ENCODE peak calls at places on chromosomes 2 and 18, in five cellular contexts. One of them, this sample, is unnamed.

GRCh38 chr18:13641551-13642439 is 84.6 kb downstream of the FAM210A start:
- DNase-seq in CD8-positive, alpha-beta memory T cell: no peak
- DNase-seq in tibial artery: no peak
- DNase-seq in GM23248: no peak
- DNase-seq in stomach: no peak
- DNase-seq in this sample: no peak

GRCh38 chr2:61536723-61537581 is 1.2 kb downstream of the XPO1 start:
- DNase-seq in CD8-positive, alpha-beta memory T cell: peak; percentile 85
- DNase-seq in tibial artery: peak; percentile 94
- DNase-seq in GM23248: peak; percentile 96
- DNase-seq in stomach: peak; percentile 84
- DNase-seq in this sample: peak; percentile 84

GRCh38 chr2:46669996-46670793 is 190.8 kb downstream of the TMEM247 start:
- DNase-seq in CD8-positive, alpha-beta memory T cell: no peak
- DNase-seq in tibial artery: no peak
- DNase-seq in GM23248: peak; percentile 78
- DNase-seq in stomach: no peak
- DNase-seq in this sample: no peak

GRCh38 chr2:61537590-61538178 is 472 bp downstream of the XPO1 start:
- DNase-seq in CD8-positive, alpha-beta memory T cell: no peak
- DNase-seq in tibial artery: no peak
- DNase-seq in GM23248: peak; percentile 50
- DNase-seq in stomach: no peak
- DNase-seq in this sample: no peak

GRCh38 chr2:27807476-27807875 is 36.0 kb downstream of the MRPL33 start:
- DNase-seq in CD8-positive, alpha-beta memory T cell: no peak
- DNase-seq in tibial artery: no peak
- DNase-seq in GM23248: peak; percentile 49
- DNase-seq in stomach: peak; percentile 51
- DNase-seq in this sample: peak; percentile 46

GRCh38 chr2:46970334-46971288 is 55.0 kb upstream of the MCFD2 start:
- DNase-seq in CD8-positive, alpha-beta memory T cell: no peak
- DNase-seq in tibial artery: peak; percentile 91
- DNase-seq in GM23248: peak; percentile 70
- DNase-seq in stomach: peak; percentile 79
- DNase-seq in this sample: peak; percentile 75

GRCh38 chr2:210577263-210578071 is 21.1 kb downstream of the CPS1 start:
- DNase-seq in CD8-positive, alpha-beta memory T cell: peak; percentile 8
- DNase-seq in tibial artery: no peak
- DNase-seq in GM23248: peak; percentile 70
- DNase-seq in stomach: no peak
- DNase-seq in this sample: no peak

GRCh38 chr2:147546109-147546508 is 298.7 kb upstream of the ACVR2A start:
- DNase-seq in CD8-positive, alpha-beta memory T cell: no peak
- DNase-seq in tibial artery: no peak
- DNase-seq in GM23248: no peak
- DNase-seq in stomach: no peak
- DNase-seq in this sample: no peak

GRCh38 chr2:180222642-180223041 is 215.5 kb upstream of the CWC22 start:
- DNase-seq in CD8-positive, alpha-beta memory T cell: no peak
- DNase-seq in tibial artery: no peak
- DNase-seq in GM23248: peak; percentile 98
- DNase-seq in stomach: no peak
- DNase-seq in this sample: peak; percentile 10

GRCh38 chr2:112784199-112785189 is at the start of gene IL1A:
- DNase-seq in CD8-positive, alpha-beta memory T cell: no peak
- DNase-seq in tibial artery: no peak
- DNase-seq in GM23248: peak; percentile 93
- DNase-seq in stomach: no peak
- DNase-seq in this sample: no peak

GRCh38 chr2:36137612-36138011 is 218.0 kb upstream of the CRIM1 start:
- DNase-seq in CD8-positive, alpha-beta memory T cell: no peak
- DNase-seq in tibial artery: no peak
- DNase-seq in GM23248: no peak
- DNase-seq in stomach: no peak
- DNase-seq in this sample: no peak

GRCh38 chr2:165952600-165953210 is 871 bp downstream of the TTC21B start:
- DNase-seq in CD8-positive, alpha-beta memory T cell: peak; percentile 3
- DNase-seq in tibial artery: no peak
- DNase-seq in GM23248: peak; percentile 34
- DNase-seq in stomach: no peak
- DNase-seq in this sample: no peak

GRCh38 chr2:234603619-234604018 is 106.7 kb upstream of the ARL4C start:
- DNase-seq in CD8-positive, alpha-beta memory T cell: no peak
- DNase-seq in tibial artery: no peak
- DNase-seq in GM23248: peak; percentile 7
- DNase-seq in stomach: no peak
- DNase-seq in this sample: no peak

GRCh38 chr2:174931724-174932123 is 73.5 kb downstream of the CHN1 start:
- DNase-seq in CD8-positive, alpha-beta memory T cell: no peak
- DNase-seq in tibial artery: no peak
- DNase-seq in GM23248: peak; percentile 30
- DNase-seq in stomach: no peak
- DNase-seq in this sample: no peak

GRCh38 chr2:238159676-238160205 is 971 bp downstream of the ERFE start:
- DNase-seq in CD8-positive, alpha-beta memory T cell: no peak
- DNase-seq in tibial artery: no peak
- DNase-seq in GM23248: no peak
- DNase-seq in stomach: no peak
- DNase-seq in this sample: no peak

GRCh38 chr2:172105715-172106124 is 3.0 kb upstream of the DLX2 start:
- DNase-seq in CD8-positive, alpha-beta memory T cell: no peak
- DNase-seq in tibial artery: no peak
- DNase-seq in GM23248: no peak
- DNase-seq in stomach: no peak
- DNase-seq in this sample: no peak

GRCh38 chr2:172372436-172372835 is 55.0 kb upstream of the ITGA6 start:
- DNase-seq in CD8-positive, alpha-beta memory T cell: no peak
- DNase-seq in tibial artery: no peak
- DNase-seq in GM23248: no peak
- DNase-seq in stomach: no peak
- DNase-seq in this sample: no peak

GRCh38 chr2:128626758-128627515 is 308.3 kb upstream of the HS6ST1 start:
- DNase-seq in CD8-positive, alpha-beta memory T cell: no peak
- DNase-seq in tibial artery: peak; percentile 48
- DNase-seq in GM23248: peak; percentile 79
- DNase-seq in stomach: no peak
- DNase-seq in this sample: no peak

GRCh38 chr2:119223521-119224390 is at the start of gene STEAP3:
- DNase-seq in CD8-positive, alpha-beta memory T cell: no peak
- DNase-seq in tibial artery: peak; percentile 88
- DNase-seq in GM23248: peak; percentile 73
- DNase-seq in stomach: peak; percentile 93
- DNase-seq in this sample: peak; percentile 62

GRCh38 chr2:98311771-98312545 is 34.3 kb upstream of the CNGA3 start:
- DNase-seq in CD8-positive, alpha-beta memory T cell: no peak
- DNase-seq in tibial artery: no peak
- DNase-seq in GM23248: no peak
- DNase-seq in stomach: no peak
- DNase-seq in this sample: no peak

GRCh38 chr18:34114996-34115395 is 109.7 kb downstream of the NOL4 start:
- DNase-seq in CD8-positive, alpha-beta memory T cell: no peak
- DNase-seq in tibial artery: no peak
- DNase-seq in GM23248: no peak
- DNase-seq in stomach: no peak
- DNase-seq in this sample: no peak

GRCh38 chr18:80168982-80169381 is 59.9 kb downstream of the ADNP2 start:
- DNase-seq in CD8-positive, alpha-beta memory T cell: no peak
- DNase-seq in tibial artery: no peak
- DNase-seq in GM23248: no peak
- DNase-seq in stomach: peak; percentile 13
- DNase-seq in this sample: no peak

GRCh38 chr18:56168049-56168781 is 470.2 kb downstream of the TXNL1 start:
- DNase-seq in CD8-positive, alpha-beta memory T cell: no peak
- DNase-seq in tibial artery: no peak
- DNase-seq in GM23248: peak; percentile 86
- DNase-seq in stomach: no peak
- DNase-seq in this sample: peak; percentile 9

GRCh38 chr2:43163365-43163715 is 63.1 kb downstream of the ZFP36L2 start:
- DNase-seq in CD8-positive, alpha-beta memory T cell: no peak
- DNase-seq in tibial artery: no peak
- DNase-seq in GM23248: no peak
- DNase-seq in stomach: no peak
- DNase-seq in this sample: no peak

GRCh38 chr2:43164686-43165085 is 61.7 kb downstream of the ZFP36L2 start:
- DNase-seq in CD8-positive, alpha-beta memory T cell: no peak
- DNase-seq in tibial artery: no peak
- DNase-seq in GM23248: no peak
- DNase-seq in stomach: no peak
- DNase-seq in this sample: no peak

GRCh38 chr2:43160778-43161177 is 65.6 kb downstream of the ZFP36L2 start:
- DNase-seq in CD8-positive, alpha-beta memory T cell: no peak
- DNase-seq in tibial artery: no peak
- DNase-seq in GM23248: no peak
- DNase-seq in stomach: peak; percentile 38
- DNase-seq in this sample: no peak

GRCh38 chr2:43159797-43160196 is 66.6 kb downstream of the ZFP36L2 start:
- DNase-seq in CD8-positive, alpha-beta memory T cell: no peak
- DNase-seq in tibial artery: no peak
- DNase-seq in GM23248: peak; percentile 43
- DNase-seq in stomach: no peak
- DNase-seq in this sample: no peak

DNA sequence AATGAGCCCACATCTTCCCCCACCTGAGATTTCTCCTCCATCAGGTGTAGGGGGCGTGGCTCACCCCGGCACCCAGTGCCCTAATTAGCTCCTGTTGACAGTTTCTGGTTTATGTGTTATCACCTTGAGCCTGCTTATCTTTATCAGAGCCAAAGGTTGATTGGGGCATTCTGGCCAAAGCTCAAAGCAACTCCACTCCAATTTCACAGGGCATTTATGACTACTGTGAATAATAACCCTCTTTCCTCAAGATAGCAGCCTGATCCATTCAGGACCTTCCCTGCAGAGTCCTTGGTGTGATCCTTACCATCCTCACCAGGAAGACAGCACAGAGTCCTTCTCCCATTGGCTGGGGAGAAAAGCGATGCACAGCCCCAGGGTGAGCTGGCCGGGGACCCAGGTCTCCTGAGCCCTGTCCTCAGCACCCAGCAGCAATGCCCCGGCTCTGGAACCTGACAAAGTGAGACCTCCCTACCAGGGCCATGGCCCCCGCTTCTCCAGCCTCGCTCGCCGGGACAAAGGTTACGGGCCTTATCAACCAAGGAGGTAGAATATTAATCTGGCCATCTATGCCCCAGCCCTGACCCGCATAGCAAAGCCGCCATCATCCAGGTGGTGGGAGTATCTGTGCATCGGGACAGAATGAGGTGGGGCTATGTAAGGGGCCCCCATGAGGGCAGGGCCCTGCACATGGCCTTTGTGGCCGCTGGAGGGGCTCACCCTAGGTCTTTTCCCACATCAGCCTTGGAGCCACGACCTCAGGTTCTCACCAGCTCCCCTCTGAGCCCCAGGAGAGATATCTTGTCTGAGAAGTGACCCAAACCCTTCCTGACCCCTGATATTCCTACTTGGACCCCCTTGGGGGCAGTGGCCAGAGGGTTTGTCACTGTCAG is 64.5 kb downstream of the ZFP36L2 start:
- DNase-seq in CD8-positive, alpha-beta memory T cell: no peak
- DNase-seq in tibial artery: no peak
- DNase-seq in GM23248: no peak
- DNase-seq in stomach: peak; percentile 81
- DNase-seq in this sample: no peak
- H3K27ac ChIP-seq in CD8-positive, alpha-beta memory T cell: peak overlapping the region; percentile 16
- H3K27ac ChIP-seq in tibial artery: no peak overlapping the region
- H3K27ac ChIP-seq in GM23248: no peak overlapping the region
- H3K27ac ChIP-seq in stomach: peak overlapping the region; percentile 94
- H3K27ac ChIP-seq in this sample: no peak overlapping the region

GRCh38 chr18:49731860-49732311 is 81.4 kb downstream of the ACAA2 start:
- DNase-seq in CD8-positive, alpha-beta memory T cell: no peak
- DNase-seq in tibial artery: no peak
- DNase-seq in GM23248: no peak
- DNase-seq in stomach: no peak
- DNase-seq in this sample: peak; percentile 65

GRCh38 chr18:49733896-49734585 is 79.3 kb downstream of the ACAA2 start:
- DNase-seq in CD8-positive, alpha-beta memory T cell: no peak
- DNase-seq in tibial artery: no peak
- DNase-seq in GM23248: no peak
- DNase-seq in stomach: no peak
- DNase-seq in this sample: no peak

GRCh38 chr18:49733321-49733720 is 80.0 kb downstream of the ACAA2 start:
- DNase-seq in CD8-positive, alpha-beta memory T cell: no peak
- DNase-seq in tibial artery: no peak
- DNase-seq in GM23248: peak; percentile 20
- DNase-seq in stomach: no peak
- DNase-seq in this sample: no peak

GRCh38 chr18:49730951-49731391 is 82.4 kb downstream of the ACAA2 start:
- DNase-seq in CD8-positive, alpha-beta memory T cell: no peak
- DNase-seq in tibial artery: no peak
- DNase-seq in GM23248: no peak
- DNase-seq in stomach: no peak
- DNase-seq in this sample: no peak

GRCh38 chr18:49731421-49731841 is 81.9 kb downstream of the ACAA2 start:
- DNase-seq in CD8-positive, alpha-beta memory T cell: no peak
- DNase-seq in tibial artery: no peak
- DNase-seq in GM23248: no peak
- DNase-seq in stomach: no peak
- DNase-seq in this sample: no peak
- H3K27ac ChIP-seq in CD8-positive, alpha-beta memory T cell: no peak overlapping the region
- H3K27ac ChIP-seq in tibial artery: no peak overlapping the region
- H3K27ac ChIP-seq in GM23248: no peak overlapping the region
- H3K27ac ChIP-seq in stomach: no peak overlapping the region
- H3K27ac ChIP-seq in this sample: no peak overlapping the region

DNA sequence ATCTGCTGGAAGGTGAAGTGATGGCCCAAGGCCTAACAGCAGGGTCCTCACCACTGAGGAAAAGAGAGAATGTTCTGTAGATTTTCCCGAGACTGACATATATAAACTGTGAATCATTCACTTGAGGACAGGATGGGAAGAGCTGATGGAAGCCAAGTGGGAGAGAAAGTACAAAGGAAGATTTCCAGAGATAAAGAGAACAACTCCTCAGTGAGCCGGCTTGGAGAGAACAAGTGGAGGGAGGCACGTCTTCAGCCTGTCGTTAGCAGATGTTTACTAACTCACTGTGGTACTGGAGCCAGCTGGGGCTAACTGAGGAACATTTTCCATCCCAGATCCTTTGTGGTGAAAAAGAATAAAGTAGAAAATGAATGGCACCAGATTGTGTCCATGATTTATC is 552.9 kb upstream of the TNP1 start:
- DNase-seq in CD8-positive, alpha-beta memory T cell: no peak
- DNase-seq in tibial artery: peak; percentile 74
- DNase-seq in GM23248: peak; percentile 62
- DNase-seq in stomach: no peak
- DNase-seq in this sample: no peak
- H3K27ac ChIP-seq in CD8-positive, alpha-beta memory T cell: no peak overlapping the region
- H3K27ac ChIP-seq in tibial artery: peak overlapping the region; percentile 59
- H3K27ac ChIP-seq in GM23248: peak overlapping the region; percentile 62
- H3K27ac ChIP-seq in stomach: peak overlapping the region; percentile 59
- H3K27ac ChIP-seq in this sample: peak overlapping the region; percentile 61

DNA sequence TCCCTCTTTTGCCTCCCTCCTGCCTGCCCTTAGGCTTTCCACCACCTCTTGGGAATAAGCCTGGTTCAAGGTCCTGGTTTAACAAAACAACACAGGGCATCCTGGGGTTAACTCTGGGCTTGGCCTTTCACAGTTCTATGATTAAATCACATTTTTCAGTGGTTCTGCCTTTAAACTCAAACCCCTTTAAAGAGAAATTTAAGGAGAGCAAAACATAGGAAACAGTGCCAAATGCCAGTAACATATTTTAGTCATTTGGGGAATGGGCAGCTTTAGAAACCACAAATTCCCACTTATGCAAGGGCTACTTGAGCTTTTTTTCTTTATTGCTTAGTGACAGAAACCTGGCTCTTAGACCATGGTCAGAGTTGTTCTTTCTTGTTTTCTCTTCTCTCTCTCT is 112.2 kb upstream of the FZD5 start:
- DNase-seq in CD8-positive, alpha-beta memory T cell: no peak
- DNase-seq in tibial artery: no peak
- DNase-seq in GM23248: no peak
- DNase-seq in stomach: no peak
- DNase-seq in this sample: no peak
- H3K27ac ChIP-seq in CD8-positive, alpha-beta memory T cell: no peak overlapping the region
- H3K27ac ChIP-seq in tibial artery: peak overlapping the region; percentile 1
- H3K27ac ChIP-seq in GM23248: no peak overlapping the region
- H3K27ac ChIP-seq in stomach: no peak overlapping the region
- H3K27ac ChIP-seq in this sample: no peak overlapping the region

This sample was measured in prostate gland.